ENCODE peak calls at places on chromosomes 7 and 10, in five cellular contexts. W is GM13976, A is psoas muscle, K is gastrocnemius medialis, D is tibial artery. G is an unnamed sample.

GRCh38 chr10:4407783-4408182 is 418.2 kb upstream of the AKR1E2 start:
- DNase-seq in W (no peak), A (no peak), K (no peak), D (no peak), G (no peak)

GRCh38 chr7:122511268-122511667 is 187.6 kb downstream of the RNF133 start:
- DNase-seq in W (no peak), A (no peak), K (no peak), D (no peak), G (no peak)

GRCh38 chr7:47666164-47666862 is 84.4 kb upstream of the TNS3 start:
- DNase-seq in W (no peak), A (no peak), K (no peak), D (no peak), G (no peak)

GRCh38 chr7:9608560-9608959 is 1175.2 kb downstream of the NXPH1 start:
- DNase-seq in W (no peak), A (no peak), K (no peak), D (no peak), G (no peak)

GRCh38 chr7:111842489-111842888 is 280.2 kb upstream of the IMMP2L start:
- DNase-seq in W (no peak), A (no peak), K (no peak), D (no peak), G (no peak)

GRCh38 chr7:133786401-133786937 is 340.7 kb upstream of the LRGUK start:
- DNase-seq in W (no peak), A (no peak), K (no peak), D (no peak), G (no peak)

GRCh38 chr7:45176091-45176490 is 18.5 kb downstream of the RAMP3 start:
- DNase-seq in W (no peak), A (peak), K (no peak), D (no peak), G (no peak)

GRCh38 chr10:98608417-98608816 is 161.7 kb upstream of the HPS1 start:
- DNase-seq in W (no peak), A (peak), K (no peak), D (no peak), G (no peak)

GRCh38 chr10:22308390-22308789 is 7.8 kb upstream of the COMMD3 start:
- DNase-seq in W (peak), A (no peak), K (no peak), D (no peak), G (no peak)

GRCh38 chr10:71774916-71775702 is 1.8 kb upstream of the VSIR start:
- DNase-seq in W (no peak), A (no peak), K (no peak), D (no peak), G (peak)

GRCh38 chr7:66837007-66837406 is 84.0 kb upstream of the TMEM248 start:
- DNase-seq in W (no peak), A (no peak), K (no peak), D (no peak), G (no peak)
- TF ChIP-seq CTCF in W (peak), A (no peak), K (no peak), D (no peak), G (peak)

DNA sequence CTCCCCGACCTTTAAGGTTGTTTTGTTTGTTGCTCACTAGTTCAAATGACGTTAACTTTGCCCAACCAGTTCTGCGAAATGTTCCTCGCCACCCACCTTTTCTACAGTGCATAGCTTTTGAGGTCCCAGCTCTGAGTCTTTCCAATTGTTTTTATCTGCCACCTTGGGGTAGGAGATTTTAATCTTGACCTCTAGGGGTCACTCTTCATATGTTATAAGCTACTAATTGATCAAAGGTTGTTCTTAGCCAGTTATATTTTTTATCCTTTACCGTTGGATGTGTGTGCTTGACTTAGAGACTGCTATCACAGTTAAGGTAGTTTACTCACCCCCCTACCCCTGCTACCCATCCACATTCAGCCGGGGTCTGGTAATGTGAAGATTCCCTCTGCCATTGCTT is 372.4 kb downstream of the SUGCT start:
- DNase-seq in W (peak), A (no peak), K (no peak), D (no peak), G (no peak)
- TF ChIP-seq CTCF in W (peak), A (peak), K (no peak), D (no peak), G (peak)

DNA sequence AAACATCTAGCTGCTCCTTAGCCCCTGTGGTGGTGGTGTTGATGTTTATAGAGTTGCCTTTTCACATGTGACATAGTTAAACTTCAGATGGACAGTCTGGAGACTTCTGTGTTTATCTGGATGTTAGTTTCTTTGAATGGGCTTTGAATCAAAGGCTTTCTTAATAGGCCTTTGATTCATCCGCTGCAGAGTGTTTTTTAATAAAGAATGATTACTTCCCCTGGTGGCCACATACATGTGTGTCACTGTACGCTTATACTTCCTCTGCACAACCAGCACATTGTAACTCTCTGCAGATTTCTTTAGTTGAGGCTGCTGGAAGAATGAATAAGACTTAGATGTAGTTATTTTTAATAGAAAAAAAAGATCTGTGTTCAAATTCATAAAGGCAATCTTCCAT is 221.1 kb downstream of the DYNC1I1 start:
- DNase-seq in W (no peak), A (no peak), K (no peak), D (no peak), G (no peak)
- TF ChIP-seq CTCF in W (no peak), A (no peak), K (no peak), D (no peak), G (no peak)

GRCh38 chr7:63521-64021 is 128.8 kb upstream of the FAM20C start:
- DNase-seq in W (no peak), A (peak), K (no peak), D (no peak), G (no peak)

GRCh38 chr7:63117-63480 is 129.3 kb upstream of the FAM20C start:
- DNase-seq in W (no peak), A (peak), K (no peak), D (no peak), G (no peak)

GRCh38 chr7:65554-65953 is 126.8 kb upstream of the FAM20C start:
- DNase-seq in W (no peak), A (peak), K (peak), D (no peak), G (no peak)

GRCh38 chr7:64799-65430 is 127.5 kb upstream of the FAM20C start:
- DNase-seq in W (no peak), A (peak), K (peak), D (no peak), G (no peak)

GRCh38 chr7:64098-64521 is 128.3 kb upstream of the FAM20C start:
- DNase-seq in W (no peak), A (peak), K (no peak), D (peak), G (peak)
- TF ChIP-seq CTCF in W (peak), A (peak), K (peak), D (peak), G (peak)

GRCh38 chr7:157514306-157514705 is 177.5 kb downstream of the DNAJB6 start:
- DNase-seq in W (no peak), A (peak), K (no peak), D (no peak), G (no peak)

GRCh38 chr7:157516311-157516710 is 179.5 kb downstream of the DNAJB6 start:
- DNase-seq in W (no peak), A (peak), K (no peak), D (no peak), G (no peak)

GRCh38 chr7:157514746-157515145 is 177.9 kb downstream of the DNAJB6 start:
- DNase-seq in W (no peak), A (peak), K (no peak), D (no peak), G (no peak)

GRCh38 chr7:157516911-157517781 is 180.3 kb downstream of the DNAJB6 start:
- DNase-seq in W (no peak), A (peak), K (no peak), D (no peak), G (no peak)

GRCh38 chr7:157515342-157516041 is 178.7 kb downstream of the DNAJB6 start:
- DNase-seq in W (no peak), A (peak), K (no peak), D (no peak), G (no peak)
- TF ChIP-seq CTCF in W (no peak), A (no peak), K (no peak), D (no peak), G (no peak)

GRCh38 chr10:24886281-24886680 is 66.1 kb downstream of the PRTFDC1 start:
- DNase-seq in W (no peak), A (no peak), K (no peak), D (no peak), G (no peak)

GRCh38 chr10:24884316-24884715 is 68.1 kb downstream of the PRTFDC1 start:
- DNase-seq in W (no peak), A (no peak), K (no peak), D (no peak), G (no peak)

GRCh38 chr10:24882047-24882698 is 70.2 kb downstream of the PRTFDC1 start:
- DNase-seq in W (no peak), A (no peak), K (no peak), D (peak), G (no peak)

GRCh38 chr10:24885551-24885950 is 66.9 kb downstream of the PRTFDC1 start:
- DNase-seq in W (no peak), A (no peak), K (no peak), D (no peak), G (no peak)

DNA sequence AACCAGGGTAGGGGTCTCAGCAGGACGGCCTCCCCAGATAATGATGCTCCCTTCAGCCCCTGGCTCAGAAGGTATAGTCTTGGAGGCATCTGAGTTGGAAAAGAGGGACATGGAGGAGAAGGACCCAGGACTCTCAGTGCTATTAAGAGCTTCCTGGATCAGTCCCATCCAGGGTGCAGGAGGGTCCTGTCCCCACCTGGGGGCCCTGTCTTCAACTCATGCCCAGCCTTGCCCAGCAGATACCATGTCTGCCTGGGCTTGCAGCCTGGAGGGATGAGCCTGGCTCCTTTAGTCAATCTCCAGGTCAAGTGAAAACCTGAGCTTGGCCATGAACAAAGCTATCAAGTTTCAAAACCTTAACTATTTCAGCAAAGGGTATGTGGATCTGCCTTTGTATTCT is 67.6 kb downstream of the PRTFDC1 start:
- DNase-seq in W (no peak), A (no peak), K (no peak), D (no peak), G (no peak)
- TF ChIP-seq CTCF in W (no peak), A (no peak), K (no peak), D (no peak), G (no peak)

DNA sequence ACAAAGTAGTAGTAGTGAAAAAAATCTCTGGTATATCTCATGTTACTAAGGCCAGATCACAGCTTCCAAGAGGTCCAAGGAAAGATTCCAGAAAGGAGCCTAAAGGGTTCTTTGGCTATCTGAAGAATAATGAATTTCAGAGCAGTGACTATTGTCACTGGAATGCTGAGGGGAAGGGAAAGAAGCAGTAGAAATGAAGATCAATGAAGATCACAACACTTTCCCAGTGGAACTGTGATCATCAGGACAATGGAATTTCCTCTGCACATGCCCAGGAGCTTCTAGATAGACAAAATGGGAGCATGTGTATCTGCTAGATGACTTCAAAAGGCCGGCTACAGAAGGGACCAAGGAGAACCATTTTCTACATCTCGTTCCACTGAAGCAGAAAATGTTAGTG is 219.5 kb upstream of the PHYHIPL start:
- DNase-seq in W (no peak), A (no peak), K (no peak), D (no peak), G (no peak)
- TF ChIP-seq CTCF in W (no peak), A (no peak), K (no peak), D (no peak), G (no peak)

GRCh38 chr7:1758417-1758858 is 88.4 kb downstream of the ELFN1 start:
- DNase-seq in W (peak), A (peak), K (no peak), D (no peak), G (peak)
- TF ChIP-seq CTCF in W (no peak), A (peak), K (peak), D (peak), G (peak)

DNA sequence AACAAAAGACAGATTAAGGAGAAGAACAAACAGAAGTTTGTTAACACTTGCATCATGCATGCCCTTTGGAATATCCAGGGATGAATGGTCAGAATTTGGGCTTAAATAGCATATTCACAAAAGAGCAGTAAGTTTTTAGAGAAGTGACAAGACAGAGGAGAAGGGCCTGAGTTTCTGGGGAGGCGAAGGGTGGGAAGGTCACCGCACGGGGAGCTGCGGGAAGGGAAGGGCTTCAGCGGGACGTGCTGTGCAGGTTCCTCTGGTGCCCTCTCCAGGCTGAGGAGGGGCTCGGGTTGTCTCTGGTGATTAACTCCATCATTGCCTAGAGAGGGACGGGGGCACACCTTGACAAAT is 10.4 kb upstream of the ZNF22 start:
- DNase-seq in W (no peak), A (no peak), K (no peak), D (no peak), G (peak)
- TF ChIP-seq CTCF in W (peak), A (no peak), K (no peak), D (no peak), G (peak)

GRCh38 chr7:143898810-143899209 is 3.2 kb downstream of the TCAF1 start:
- DNase-seq in W (no peak), A (no peak), K (no peak), D (no peak), G (no peak)

GRCh38 chr7:143900230-143900766 is 1.7 kb downstream of the TCAF1 start:
- DNase-seq in W (no peak), A (peak), K (no peak), D (no peak), G (no peak)

GRCh38 chr7:143906176-143906575 is 4.2 kb upstream of the TCAF1 start:
- DNase-seq in W (no peak), A (no peak), K (no peak), D (no peak), G (no peak)

GRCh38 chr7:143901360-143901709 is 641 bp downstream of the TCAF1 start:
- DNase-seq in W (no peak), A (peak), K (no peak), D (peak), G (peak)

DNA sequence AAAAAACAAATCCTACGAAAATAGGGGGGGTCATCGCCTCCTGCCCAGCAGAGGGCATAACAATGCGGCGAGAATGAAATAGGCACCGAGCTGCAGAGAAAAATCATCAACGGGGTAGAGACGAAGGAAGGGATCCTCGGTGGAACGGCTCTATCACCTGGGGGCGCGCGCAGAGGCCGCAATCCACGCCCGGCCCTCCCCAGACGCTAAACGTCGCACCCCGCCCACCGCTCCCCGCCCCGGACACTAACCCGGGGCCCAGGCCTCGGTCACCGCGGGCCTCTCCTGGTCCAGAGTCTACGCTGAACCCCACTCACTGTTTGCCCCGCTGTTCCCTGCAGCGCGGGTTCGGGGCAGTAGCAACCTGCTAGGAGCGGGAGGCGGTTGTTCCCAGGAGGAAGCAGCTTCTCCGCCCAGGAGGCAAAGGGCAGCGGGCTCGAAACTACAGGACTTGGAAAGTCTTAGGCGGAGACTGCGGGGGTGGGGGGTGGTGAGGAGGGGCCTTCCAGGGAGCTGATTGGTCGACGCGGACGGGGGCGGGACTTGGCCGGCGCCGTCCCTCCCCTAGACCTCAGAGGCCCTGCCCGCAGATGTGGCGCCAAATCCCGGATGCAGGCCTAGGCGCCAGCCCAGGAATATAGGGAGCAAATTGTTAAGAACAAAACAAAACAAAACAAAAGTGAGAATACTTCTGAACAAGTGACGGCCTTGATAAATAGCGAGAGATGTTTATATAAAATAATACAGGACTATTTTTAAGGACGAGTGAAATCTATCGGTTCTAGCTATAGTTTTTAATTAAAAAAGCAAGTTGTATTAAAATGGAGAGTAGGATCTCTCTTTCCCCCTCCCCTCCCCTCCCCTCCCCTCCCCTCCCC is at the start of gene TCAF1:
- DNase-seq in W (peak), A (peak), K (peak), D (peak), G (peak)
- TF ChIP-seq CTCF in W (peak), A (no peak), K (peak), D (no peak), G (peak)

G was measured in heart right ventricle.